ENCODE peak calls at places on chromosomes 5 and 9, in nine cellular contexts. W is WERI-Rb-1; M is A549; V is CD4-positive, alpha-beta T cell; D is RWPE1; X is body of pancreas; I is GM12865; G is AG04450; O is fibroblast of mammary gland. Q is an unnamed sample.

GRCh38 chr9:5509573-5509972 is 758 bp upstream of the PDCD1LG2 start:
- DNase-seq in W (no peak), M (peak), V (no peak), D (peak), X (no peak), I (no peak), G (peak), O (peak), Q (no peak)

GRCh38 chr9:3473402-3473801 is 52.4 kb downstream of the RFX3 start:
- DNase-seq in W (no peak), M (no peak), V (no peak), D (no peak), X (no peak), I (peak), G (no peak), O (no peak), Q (no peak)

GRCh38 chr9:87310827-87311564 is 186.7 kb upstream of the DAPK1 start:
- DNase-seq in W (no peak), M (no peak), V (no peak), D (no peak), X (no peak), I (no peak), G (no peak), O (no peak), Q (no peak)

GRCh38 chr9:69089082-69089481 is 53.5 kb downstream of the FXN start:
- DNase-seq in W (no peak), M (no peak), V (no peak), D (no peak), X (no peak), I (no peak), G (no peak), O (no peak), Q (no peak)

GRCh38 chr9:84138543-84138942 is 157.9 kb downstream of the RMI1 start:
- DNase-seq in W (no peak), M (no peak), V (no peak), D (no peak), X (no peak), I (no peak), G (no peak), O (no peak), Q (no peak)

GRCh38 chr5:8478308-8478707 is 609.4 kb downstream of the MTRR start:
- DNase-seq in W (no peak), M (no peak), V (no peak), D (no peak), X (no peak), I (no peak), G (no peak), O (peak), Q (no peak)

GRCh38 chr5:110663525-110663924 is 62.9 kb downstream of the TMEM232 start:
- DNase-seq in W (no peak), M (no peak), V (no peak), D (no peak), X (no peak), I (peak), G (no peak), O (no peak), Q (no peak)

GRCh38 chr9:98826716-98827115 is 19.2 kb downstream of the GALNT12 start:
- DNase-seq in W (no peak), M (no peak), V (no peak), D (no peak), X (no peak), I (no peak), G (no peak), O (no peak), Q (no peak)

GRCh38 chr9:34267660-34268059 is 61.4 kb downstream of the KIF24 start:
- DNase-seq in W (no peak), M (no peak), V (no peak), D (no peak), X (no peak), I (no peak), G (no peak), O (no peak), Q (no peak)

GRCh38 chr9:17134843-17135577 is at the start of gene CNTLN:
- DNase-seq in W (peak), M (peak), V (no peak), D (peak), X (peak), I (peak), G (peak), O (peak), Q (peak)

GRCh38 chr9:90107021-90107771 is 502.4 kb downstream of the GADD45G start:
- DNase-seq in W (no peak), M (peak), V (no peak), D (peak), X (peak), I (no peak), G (no peak), O (peak), Q (peak)

GRCh38 chr5:124477002-124477546 is 269.4 kb downstream of the ZNF608 start:
- DNase-seq in W (no peak), M (no peak), V (no peak), D (no peak), X (no peak), I (no peak), G (no peak), O (no peak), Q (no peak)

GRCh38 chr5:103037673-103038455 is 82.1 kb downstream of the GIN1 start:
- DNase-seq in W (no peak), M (no peak), V (no peak), D (no peak), X (no peak), I (no peak), G (no peak), O (peak), Q (no peak)

GRCh38 chr9:591292-591691 is 250.2 kb upstream of the DMRT1 start:
- DNase-seq in W (no peak), M (peak), V (no peak), D (peak), X (peak), I (no peak), G (no peak), O (no peak), Q (peak)

GRCh38 chr5:113660848-113661247 is 147.4 kb downstream of the YTHDC2 start:
- DNase-seq in W (no peak), M (no peak), V (no peak), D (no peak), X (no peak), I (no peak), G (no peak), O (no peak), Q (no peak)

GRCh38 chr9:98550206-98550820 is 158.4 kb downstream of the GABBR2 start:
- DNase-seq in W (no peak), M (no peak), V (no peak), D (no peak), X (no peak), I (no peak), G (peak), O (peak), Q (no peak)

GRCh38 chr9:97390791-97391406 is 21.0 kb upstream of the TDRD7 start:
- DNase-seq in W (no peak), M (no peak), V (no peak), D (no peak), X (no peak), I (no peak), G (no peak), O (no peak), Q (no peak)

GRCh38 chr5:79511945-79512493 is 1.9 kb downstream of the HOMER1 start:
- DNase-seq in W (no peak), M (no peak), V (no peak), D (no peak), X (no peak), I (no peak), G (no peak), O (peak), Q (no peak)

GRCh38 chr9:21559402-21560280 is 77.5 kb upstream of the IFNE start:
- DNase-seq in W (peak), M (peak), V (peak), D (peak), X (peak), I (peak), G (no peak), O (peak), Q (no peak)

GRCh38 chr5:157913575-157913974 is 54.6 kb upstream of the CLINT1 start:
- DNase-seq in W (peak), M (no peak), V (no peak), D (no peak), X (no peak), I (no peak), G (no peak), O (no peak), Q (no peak)

GRCh38 chr5:24472518-24472917 is 172.3 kb downstream of the CDH10 start:
- DNase-seq in W (no peak), M (no peak), V (no peak), D (no peak), X (no peak), I (no peak), G (no peak), O (no peak), Q (no peak)

GRCh38 chr5:134577022-134577795 is 51.7 kb downstream of the JADE2 start:
- DNase-seq in W (no peak), M (peak), V (no peak), D (peak), X (no peak), I (no peak), G (no peak), O (peak), Q (no peak)

GRCh38 chr9:98516897-98517503 is 191.7 kb downstream of the GABBR2 start:
- DNase-seq in W (no peak), M (no peak), V (no peak), D (no peak), X (no peak), I (no peak), G (no peak), O (no peak), Q (no peak)

DNA sequence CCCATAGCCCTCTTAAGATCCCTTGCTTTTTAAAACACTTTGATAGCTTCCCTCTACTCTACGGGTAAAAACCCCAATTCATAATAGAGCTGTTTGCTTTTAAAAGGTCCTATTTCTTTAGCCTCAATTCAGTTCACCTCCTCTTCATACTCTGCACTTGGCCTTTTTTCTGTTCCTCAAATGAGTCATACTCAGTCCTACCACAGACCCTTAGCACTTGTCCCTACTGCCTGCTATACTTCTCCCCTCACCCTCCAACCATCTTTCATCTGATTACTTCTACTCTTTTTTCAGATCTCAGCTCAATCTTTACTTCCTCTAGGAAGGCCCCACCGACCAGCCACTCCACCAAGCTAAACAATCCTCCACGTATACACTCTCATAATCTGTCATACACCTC is 2.5 kb downstream of the HDAC3 start:
- DNase-seq in W (no peak), M (no peak), V (no peak), D (no peak), X (no peak), I (peak), G (no peak), O (no peak), Q (no peak)
- TF ChIP-seq CTCF in W (no peak), M (no peak), V (no peak), D (no peak), X (no peak), I (no peak), G (no peak), O (no peak), Q (no peak)

GRCh38 chr5:65037845-65038815 is 269.4 kb downstream of the CWC27 start:
- DNase-seq in W (peak), M (peak), V (peak), D (no peak), X (peak), I (no peak), G (no peak), O (no peak), Q (no peak)
- TF ChIP-seq CTCF in W (peak), M (peak), V (peak), D (no peak), X (peak), I (peak), G (peak), O (peak), Q (peak)

GRCh38 chr5:159104058-159104651 is 4.4 kb upstream of the EBF1 start:
- DNase-seq in W (peak), M (peak), V (no peak), D (no peak), X (no peak), I (peak), G (no peak), O (peak), Q (no peak)
- TF ChIP-seq CTCF in W (peak), M (peak), V (no peak), D (no peak), X (no peak), I (peak), G (peak), O (peak), Q (peak)

GRCh38 chr5:41524174-41524573 is 13.8 kb upstream of the PLCXD3 start:
- DNase-seq in W (peak), M (peak), V (no peak), D (no peak), X (no peak), I (peak), G (no peak), O (peak), Q (no peak)

GRCh38 chr5:41517909-41518308 is 7.5 kb upstream of the PLCXD3 start:
- DNase-seq in W (no peak), M (no peak), V (no peak), D (no peak), X (no peak), I (no peak), G (no peak), O (peak), Q (no peak)

GRCh38 chr5:41522193-41522786 is 11.9 kb upstream of the PLCXD3 start:
- DNase-seq in W (no peak), M (no peak), V (no peak), D (no peak), X (no peak), I (no peak), G (no peak), O (no peak), Q (no peak)

DNA sequence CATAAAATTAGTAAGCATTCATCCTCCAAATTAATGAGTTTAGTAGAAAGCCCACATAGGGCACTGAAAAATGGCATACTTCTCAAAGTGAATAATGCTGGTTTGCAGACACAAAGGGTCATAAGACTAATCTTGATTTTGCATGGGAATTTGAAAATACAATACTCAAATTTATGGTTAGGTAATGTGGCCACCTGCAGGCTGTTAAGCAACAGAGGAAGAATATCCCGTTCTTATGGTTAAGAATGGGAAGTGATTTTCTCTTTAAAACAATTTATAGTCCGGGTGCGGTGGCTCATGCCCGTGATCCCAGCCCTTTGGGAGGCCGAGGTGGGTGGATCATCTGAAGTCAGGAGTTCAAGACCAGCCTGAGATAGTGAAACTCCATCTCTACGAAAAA is 9.4 kb upstream of the PLCXD3 start:
- DNase-seq in W (no peak), M (peak), V (no peak), D (no peak), X (peak), I (no peak), G (no peak), O (peak), Q (no peak)
- TF ChIP-seq CTCF in W (no peak), M (peak), V (no peak), D (no peak), X (peak), I (no peak), G (no peak), O (peak), Q (peak)